ENCODE peak calls at places on chromosomes 16 and 17, in eight cellular contexts. E is T-cell; X is activated T-cell treated with anti-CD3 and anti-CD28 coated beads for 24 hours; F is SK-N-MC; H is glutamatergic neuron; B is H1; G is activated CD8-positive, alpha-beta T cell treated with anti-CD3 and anti-CD28 coated beads, Interleukin-2, amount 10 ng/mL, durations not matched to agents 7 days and 5 days; V is hepatocyte. N is an unnamed sample.

GRCh38 chr17:57899391-57899790 is 49.5 kb upstream of the MRPS23 start:
- DNase-seq in E (no peak), X (no peak), F (no peak), H (no peak), B (no peak), G (no peak), V (no peak), N (no peak)

GRCh38 chr16:47886631-47887415 is 269.0 kb downstream of the ABCC12 start:
- DNase-seq in E (no peak), X (no peak), F (no peak), H (no peak), B (no peak), G (no peak), V (no peak), N (no peak)

GRCh38 chr17:77287432-77288068 is 146.8 kb downstream of the SEC14L1 start:
- DNase-seq in E (no peak), X (no peak), F (no peak), H (no peak), B (no peak), G (no peak), V (peak), N (no peak)

GRCh38 chr16:75264999-75265910 is 13.8 kb upstream of the BCAR1 start:
- DNase-seq in E (no peak), X (no peak), F (no peak), H (no peak), B (peak), G (no peak), V (peak), N (no peak)

GRCh38 chr17:37848690-37849616 is 75.3 kb upstream of the TBC1D3K start:
- DNase-seq in E (no peak), X (no peak), F (no peak), H (no peak), B (no peak), G (peak), V (peak), N (peak)

GRCh38 chr16:50489187-50489586 is 59.0 kb upstream of the NKD1 start:
- DNase-seq in E (no peak), X (no peak), F (no peak), H (no peak), B (no peak), G (no peak), V (no peak), N (no peak)

GRCh38 chr16:89060207-89060794 is 33.4 kb upstream of the ACSF3 start:
- DNase-seq in E (no peak), X (no peak), F (no peak), H (no peak), B (no peak), G (no peak), V (no peak), N (peak)

GRCh38 chr16:1977875-1978268 is 3.4 kb downstream of the NOXO1 start:
- DNase-seq in E (no peak), X (no peak), F (no peak), H (no peak), B (no peak), G (no peak), V (no peak), N (no peak)

GRCh38 chr16:16045879-16046278 is 96.5 kb downstream of the ABCC1 start:
- DNase-seq in E (no peak), X (no peak), F (no peak), H (peak), B (no peak), G (no peak), V (no peak), N (no peak)

GRCh38 chr17:50955667-50956120 is 89.5 kb upstream of the TOB1 start:
- DNase-seq in E (no peak), X (no peak), F (no peak), H (no peak), B (peak), G (no peak), V (no peak), N (no peak)

GRCh38 chr17:17155568-17155967 is 50.6 kb downstream of the PLD6 start:
- DNase-seq in E (no peak), X (no peak), F (no peak), H (no peak), B (no peak), G (peak), V (no peak), N (no peak)

GRCh38 chr16:7835032-7835431 is 502.4 kb downstream of the RBFOX1 start:
- DNase-seq in E (no peak), X (no peak), F (no peak), H (no peak), B (no peak), G (no peak), V (no peak), N (no peak)

GRCh38 chr17:43917348-43918025 is 10.2 kb upstream of the MPP2 start:
- DNase-seq in E (peak), X (peak), F (no peak), H (peak), B (peak), G (peak), V (peak), N (peak)

GRCh38 chr17:79461041-79461440 is 149.8 kb downstream of the RBFOX3 start:
- DNase-seq in E (no peak), X (no peak), F (no peak), H (no peak), B (no peak), G (no peak), V (no peak), N (no peak)

GRCh38 chr17:79065105-79065670 is 9.4 kb upstream of the ENGASE start:
- DNase-seq in E (peak), X (peak), F (no peak), H (peak), B (peak), G (peak), V (peak), N (no peak)

GRCh38 chr17:9817086-9817485 is 4.8 kb downstream of the GSG1L2 start:
- DNase-seq in E (no peak), X (no peak), F (no peak), H (peak), B (peak), G (no peak), V (peak), N (no peak)

GRCh38 chr16:14007460-14007859 is 63.7 kb upstream of the MRTFB start:
- DNase-seq in E (no peak), X (no peak), F (no peak), H (no peak), B (no peak), G (no peak), V (no peak), N (no peak)

GRCh38 chr16:88782454-88783390 is 2.3 kb downstream of the PIEZO1 start:
- DNase-seq in E (peak), X (peak), F (no peak), H (peak), B (no peak), G (no peak), V (no peak), N (no peak)

GRCh38 chr16:12184419-12184831 is 207.9 kb downstream of the SNX29 start:
- DNase-seq in E (no peak), X (no peak), F (no peak), H (no peak), B (no peak), G (no peak), V (no peak), N (no peak)

GRCh38 chr17:41810659-41811548 is 845 bp downstream of the P3H4 start:
- DNase-seq in E (no peak), X (no peak), F (no peak), H (no peak), B (no peak), G (no peak), V (peak), N (no peak)

GRCh38 chr17:42526031-42526444 is 10.0 kb upstream of the NAGLU start:
- DNase-seq in E (no peak), X (no peak), F (no peak), H (no peak), B (no peak), G (no peak), V (no peak), N (no peak)

GRCh38 chr16:19245326-19245925 is 40.1 kb upstream of the CLEC19A start:
- DNase-seq in E (no peak), X (no peak), F (no peak), H (no peak), B (no peak), G (no peak), V (peak), N (no peak)

GRCh38 chr17:80365983-80366382 is 49.0 kb upstream of the ENDOV start:
- DNase-seq in E (no peak), X (no peak), F (no peak), H (no peak), B (no peak), G (no peak), V (no peak), N (no peak)

GRCh38 chr17:142876-143784 is 5.8 kb downstream of the SCGB1C2 start:
- DNase-seq in E (no peak), X (no peak), F (no peak), H (peak), B (no peak), G (peak), V (no peak), N (no peak)

GRCh38 chr16:57635266-57636097 is 7.1 kb downstream of the ADGRG1 start:
- DNase-seq in E (no peak), X (no peak), F (no peak), H (no peak), B (no peak), G (no peak), V (peak), N (no peak)

GRCh38 chr17:27741361-27741861 is 58.9 kb downstream of the NOS2 start:
- DNase-seq in E (no peak), X (no peak), F (no peak), H (no peak), B (peak), G (no peak), V (no peak), N (no peak)

GRCh38 chr17:66691644-66692500 is 143.0 kb upstream of the CACNG5 start:
- DNase-seq in E (no peak), X (no peak), F (no peak), H (no peak), B (no peak), G (no peak), V (no peak), N (no peak)

GRCh38 chr16:27624154-27625049 is 74.5 kb downstream of the KATNIP start:
- DNase-seq in E (no peak), X (no peak), F (no peak), H (no peak), B (no peak), G (no peak), V (no peak), N (no peak)

GRCh38 chr16:81537721-81538561 is 93.3 kb downstream of the CMIP start:
- DNase-seq in E (no peak), X (no peak), F (no peak), H (no peak), B (no peak), G (no peak), V (no peak), N (no peak)

N was measured in stimulated activated naive B cell treated with anti-CD40 and anti-IgM and Interleukin-4, amounts not matched to agents 10 μg/mL and 1 μg/mL and 100 μg/mL, for 72 hours.